ENCODE peak calls at places on chromosomes 12 and 14, in eight cellular contexts. Q is mesothelial cell of epicardium; V is heart right ventricle; M is mucosa of gallbladder; U is NCI-H345; W is EH; S is Calu3; G is naive thymus-derived CD8-positive, alpha-beta T cell. P is an unnamed sample.

GRCh38 chr14:68760771-68761170 is 32.1 kb downstream of the ZFP36L1 start:
- DNase-seq in U (no peak), G (peak), V (no peak), W (no peak), Q (no peak), M (no peak), S (no peak), P (no peak)

GRCh38 chr14:105864116-105864515 is 337.7 kb downstream of the TMEM121 start:
- DNase-seq in Q (peak), W (no peak), U (no peak), V (no peak), M (no peak), S (no peak), G (peak), P (no peak)

GRCh38 chr14:60753264-60754126 is 18.9 kb downstream of the MNAT1 start:
- DNase-seq in V (no peak), U (no peak), G (peak), Q (no peak), W (no peak), M (peak), S (no peak), P (peak)

GRCh38 chr12:86158956-86159355 is 97.2 kb downstream of the MGAT4C start:
- DNase-seq in G (no peak), M (no peak), Q (no peak), U (no peak), W (no peak), V (no peak), S (no peak), P (no peak)

GRCh38 chr12:60209521-60209920 is 613.7 kb downstream of the SLC16A7 start:
- DNase-seq in S (no peak), U (no peak), M (no peak), Q (no peak), W (no peak), G (no peak), V (no peak), P (no peak)

GRCh38 chr12:11651377-11651776 is 1.9 kb downstream of the ETV6 start:
- DNase-seq in W (no peak), U (no peak), M (no peak), Q (no peak), G (no peak), S (no peak), V (no peak), P (no peak)

GRCh38 chr12:37547611-37548010 is 769.0 kb upstream of the ALG10B start:
- DNase-seq in S (no peak), V (no peak), G (no peak), M (no peak), W (no peak), Q (no peak), U (no peak), P (no peak)

GRCh38 chr14:81400852-81401251 is 728 bp upstream of the STON2 start:
- DNase-seq in U (peak), W (peak), Q (no peak), S (peak), V (peak), G (no peak), M (peak), P (no peak)

GRCh38 chr14:28407931-28408330 is 358.7 kb upstream of the FOXG1 start:
- DNase-seq in U (no peak), W (no peak), G (no peak), S (no peak), Q (no peak), V (no peak), M (no peak), P (no peak)

GRCh38 chr12:55743967-55744931 is 1.3 kb downstream of the GDF11 start:
- DNase-seq in U (no peak), V (no peak), W (no peak), M (no peak), S (no peak), G (no peak), Q (no peak), P (no peak)

GRCh38 chr14:99249389-99249788 is 22.6 kb downstream of the BCL11B start:
- DNase-seq in G (no peak), V (no peak), U (no peak), M (no peak), S (no peak), W (no peak), Q (no peak), P (no peak)

GRCh38 chr12:62643470-62643869 is 176.8 kb downstream of the MON2 start:
- DNase-seq in M (no peak), G (no peak), W (peak), S (no peak), Q (no peak), V (no peak), U (no peak), P (no peak)

GRCh38 chr14:73392329-73393257 is 65.8 kb downstream of the NUMB start:
- DNase-seq in S (no peak), V (no peak), G (no peak), M (no peak), W (no peak), Q (no peak), U (no peak), P (no peak)

GRCh38 chr14:26872510-26872909 is 274.7 kb upstream of the NOVA1 start:
- DNase-seq in V (peak), W (no peak), G (no peak), M (peak), S (no peak), Q (no peak), U (no peak), P (no peak)

GRCh38 chr12:55034218-55034617 is 14.4 kb downstream of the NEUROD4 start:
- DNase-seq in U (no peak), Q (no peak), V (no peak), W (no peak), M (no peak), G (no peak), S (no peak), P (no peak)

GRCh38 chr12:113136128-113136989 is 798 bp upstream of the RASAL1 start:
- DNase-seq in Q (no peak), U (peak), W (no peak), M (no peak), S (peak), V (no peak), G (peak), P (peak)

GRCh38 chr12:84727964-84728363 is 184.6 kb downstream of the SLC6A15 start:
- DNase-seq in V (no peak), Q (no peak), S (peak), W (peak), M (no peak), U (peak), G (no peak), P (no peak)

GRCh38 chr12:115785548-115785947 is 491.9 kb downstream of the MED13L start:
- DNase-seq in S (no peak), U (no peak), Q (no peak), M (no peak), G (no peak), W (no peak), V (no peak), P (no peak)

GRCh38 chr14:21263284-21264024 is 5.8 kb downstream of the HNRNPC start:
- DNase-seq in V (no peak), U (no peak), S (no peak), Q (no peak), W (peak), G (no peak), M (no peak), P (no peak)

GRCh38 chr12:89760783-89761182 is 52.1 kb upstream of the ATP2B1 start:
- DNase-seq in G (no peak), M (no peak), W (no peak), U (no peak), V (no peak), Q (no peak), S (no peak), P (no peak)

GRCh38 chr14:64112859-64113258 is 181.3 kb downstream of the ESR2 start:
- DNase-seq in V (no peak), M (peak), S (no peak), U (no peak), W (no peak), Q (no peak), G (no peak), P (no peak)

GRCh38 chr14:68476212-68476964 is 316.5 kb downstream of the ZFP36L1 start:
- DNase-seq in Q (no peak), V (peak), U (no peak), W (peak), S (no peak), G (no peak), M (peak), P (peak)

GRCh38 chr14:57089901-57090300 is 178.8 kb downstream of the EXOC5 start:
- DNase-seq in U (no peak), M (no peak), W (no peak), V (no peak), Q (no peak), S (no peak), G (no peak), P (no peak)

GRCh38 chr12:4438834-4439596 is 6.6 kb downstream of the FGF6 start:
- DNase-seq in Q (peak), M (no peak), V (no peak), U (no peak), W (no peak), S (no peak), G (no peak), P (peak)

GRCh38 chr14:101781240-101782061 is 19.9 kb downstream of the PPP2R5C start:
- DNase-seq in M (no peak), W (peak), G (peak), Q (no peak), S (peak), V (no peak), U (no peak), P (no peak)

GRCh38 chr12:5003025-5003666 is 40.5 kb upstream of the KCNA5 start:
- DNase-seq in M (peak), V (peak), U (peak), G (no peak), W (peak), S (peak), Q (peak), P (peak)

GRCh38 chr14:104292084-104292970 is 153.9 kb downstream of the KIF26A start:
- DNase-seq in M (no peak), V (no peak), U (no peak), Q (no peak), G (peak), W (no peak), S (no peak), P (no peak)

GRCh38 chr12:105705765-105706164 is 375.3 kb downstream of the C12orf75 start:
- DNase-seq in M (peak), S (peak), V (peak), Q (peak), U (peak), W (peak), G (no peak), P (peak)

GRCh38 chr12:132423251-132424117 is 66.5 kb upstream of the FBRSL1 start:
- DNase-seq in V (no peak), M (no peak), S (no peak), G (no peak), W (no peak), Q (no peak), U (no peak), P (no peak)

P was measured in HL-60.